ENCODE peak calls at places on chromosome 5, in seven cellular contexts. One of them, this sample, is unnamed.

GRCh38 chr5:139668924-139669680 is 21.0 kb downstream of the CXXC5 start:
- DNase-seq in NCI-H69: peak; percentile 55
- DNase-seq in stimulated activated CD4-positive, alpha-beta T cell treated with anti-CD3 and anti-CD28 coated beads, Interleukin-15, amount 100 ng/mL, for 24 hours: no peak
- DNase-seq in heart left ventricle: no peak
- DNase-seq in SJCRH30: no peak
- DNase-seq in AG08396: no peak
- DNase-seq in mucosa of gallbladder: no peak
- DNase-seq in this sample: no peak

GRCh38 chr5:116137544-116138378 is 52.9 kb downstream of the COMMD10 start:
- DNase-seq in NCI-H69: peak; percentile 84
- DNase-seq in stimulated activated CD4-positive, alpha-beta T cell treated with anti-CD3 and anti-CD28 coated beads, Interleukin-15, amount 100 ng/mL, for 24 hours: no peak
- DNase-seq in heart left ventricle: no peak
- DNase-seq in SJCRH30: peak; percentile 4
- DNase-seq in AG08396: peak; percentile 18
- DNase-seq in mucosa of gallbladder: no peak
- DNase-seq in this sample: no peak

GRCh38 chr5:40084614-40085013 is 595.1 kb upstream of the PTGER4 start:
- DNase-seq in NCI-H69: no peak
- DNase-seq in stimulated activated CD4-positive, alpha-beta T cell treated with anti-CD3 and anti-CD28 coated beads, Interleukin-15, amount 100 ng/mL, for 24 hours: no peak
- DNase-seq in heart left ventricle: no peak
- DNase-seq in SJCRH30: no peak
- DNase-seq in AG08396: no peak
- DNase-seq in mucosa of gallbladder: no peak
- DNase-seq in this sample: no peak

GRCh38 chr5:124996764-124997077 is 250.3 kb upstream of the ZNF608 start:
- DNase-seq in NCI-H69: no peak
- DNase-seq in stimulated activated CD4-positive, alpha-beta T cell treated with anti-CD3 and anti-CD28 coated beads, Interleukin-15, amount 100 ng/mL, for 24 hours: no peak
- DNase-seq in heart left ventricle: no peak
- DNase-seq in SJCRH30: no peak
- DNase-seq in AG08396: peak; percentile 18
- DNase-seq in mucosa of gallbladder: no peak
- DNase-seq in this sample: no peak

GRCh38 chr5:170151105-170151831 is 45.6 kb downstream of the FOXI1 start:
- DNase-seq in NCI-H69: no peak
- DNase-seq in stimulated activated CD4-positive, alpha-beta T cell treated with anti-CD3 and anti-CD28 coated beads, Interleukin-15, amount 100 ng/mL, for 24 hours: no peak
- DNase-seq in heart left ventricle: peak; percentile 78
- DNase-seq in SJCRH30: peak; percentile 33
- DNase-seq in AG08396: peak; percentile 57
- DNase-seq in mucosa of gallbladder: peak; percentile 21
- DNase-seq in this sample: no peak

GRCh38 chr5:101306391-101307137 is 403.5 kb upstream of the ST8SIA4 start:
- DNase-seq in NCI-H69: peak; percentile 55
- DNase-seq in stimulated activated CD4-positive, alpha-beta T cell treated with anti-CD3 and anti-CD28 coated beads, Interleukin-15, amount 100 ng/mL, for 24 hours: no peak
- DNase-seq in heart left ventricle: no peak
- DNase-seq in SJCRH30: peak; percentile 3
- DNase-seq in AG08396: no peak
- DNase-seq in mucosa of gallbladder: no peak
- DNase-seq in this sample: no peak

GRCh38 chr5:170293273-170293672 is 4.3 kb downstream of the LCP2 start:
- DNase-seq in NCI-H69: peak; percentile 27
- DNase-seq in stimulated activated CD4-positive, alpha-beta T cell treated with anti-CD3 and anti-CD28 coated beads, Interleukin-15, amount 100 ng/mL, for 24 hours: peak; percentile 68
- DNase-seq in heart left ventricle: peak; percentile 78
- DNase-seq in SJCRH30: no peak
- DNase-seq in AG08396: no peak
- DNase-seq in mucosa of gallbladder: peak; percentile 60
- DNase-seq in this sample: no peak

GRCh38 chr5:178307266-178308045 is 74.9 kb upstream of the PHYKPL start:
- DNase-seq in NCI-H69: no peak
- DNase-seq in stimulated activated CD4-positive, alpha-beta T cell treated with anti-CD3 and anti-CD28 coated beads, Interleukin-15, amount 100 ng/mL, for 24 hours: no peak
- DNase-seq in heart left ventricle: no peak
- DNase-seq in SJCRH30: no peak
- DNase-seq in AG08396: no peak
- DNase-seq in mucosa of gallbladder: no peak
- DNase-seq in this sample: no peak

GRCh38 chr5:163951069-163951468 is 445.6 kb downstream of the MAT2B start:
- DNase-seq in NCI-H69: no peak
- DNase-seq in stimulated activated CD4-positive, alpha-beta T cell treated with anti-CD3 and anti-CD28 coated beads, Interleukin-15, amount 100 ng/mL, for 24 hours: no peak
- DNase-seq in heart left ventricle: no peak
- DNase-seq in SJCRH30: no peak
- DNase-seq in AG08396: no peak
- DNase-seq in mucosa of gallbladder: no peak
- DNase-seq in this sample: no peak

GRCh38 chr5:140821375-140822280 is at the start of gene PCDHA5:
- DNase-seq in NCI-H69: no peak
- DNase-seq in stimulated activated CD4-positive, alpha-beta T cell treated with anti-CD3 and anti-CD28 coated beads, Interleukin-15, amount 100 ng/mL, for 24 hours: peak; percentile 51
- DNase-seq in heart left ventricle: no peak
- DNase-seq in SJCRH30: peak; percentile 25
- DNase-seq in AG08396: peak; percentile 41
- DNase-seq in mucosa of gallbladder: no peak
- DNase-seq in this sample: no peak

GRCh38 chr5:150428106-150428876 is 15.6 kb upstream of the CD74 start:
- DNase-seq in NCI-H69: peak; percentile 62
- DNase-seq in stimulated activated CD4-positive, alpha-beta T cell treated with anti-CD3 and anti-CD28 coated beads, Interleukin-15, amount 100 ng/mL, for 24 hours: no peak
- DNase-seq in heart left ventricle: peak; percentile 85
- DNase-seq in SJCRH30: no peak
- DNase-seq in AG08396: no peak
- DNase-seq in mucosa of gallbladder: peak; percentile 33
- DNase-seq in this sample: peak; percentile 82